ENCODE peak calls at places on chromosomes 2 and 18, in six cellular contexts. W, B, N, Q, I and O are unnamed samples.

GRCh38 chr2:171025199-171025598 is 96.1 kb downstream of the GORASP2 start:
- DNase-seq in I (no peak), Q (no peak), B (no peak), N (no peak), W (no peak), O (no peak)

GRCh38 chr2:178047391-178047790 is 25.2 kb downstream of the PDE11A start:
- DNase-seq in Q (no peak), I (no peak), B (no peak), W (no peak), N (no peak), O (no peak)

GRCh38 chr2:80515961-80516360 is 211.4 kb upstream of the LRRTM1 start:
- DNase-seq in W (no peak), Q (no peak), N (no peak), B (no peak), I (no peak), O (no peak)

GRCh38 chr2:28595323-28595722 is 99.5 kb downstream of the PLB1 start:
- DNase-seq in I (no peak), W (no peak), N (no peak), Q (no peak), B (no peak), O (no peak)

GRCh38 chr18:48868468-48869466 is 82.0 kb downstream of the SMAD7 start:
- DNase-seq in B (no peak), W (no peak), Q (no peak), I (peak), N (peak), O (no peak)

GRCh38 chr2:23589739-23590138 is 204.8 kb downstream of the KLHL29 start:
- DNase-seq in Q (no peak), B (no peak), I (no peak), W (no peak), N (no peak), O (no peak)

GRCh38 chr18:33432857-33433256 is 7.7 kb downstream of the CCDC178 start:
- DNase-seq in I (no peak), N (no peak), B (no peak), W (no peak), Q (no peak), O (no peak)

GRCh38 chr2:27752551-27753237 is 18.8 kb upstream of the MRPL33 start:
- DNase-seq in B (no peak), Q (peak), N (no peak), W (peak), I (no peak), O (no peak)

GRCh38 chr2:11550901-11551568 is 17.2 kb downstream of the GREB1 start:
- DNase-seq in I (no peak), W (no peak), Q (no peak), N (no peak), B (no peak), O (no peak)

GRCh38 chr2:71547616-71548285 is 94.4 kb downstream of the DYSF start:
- DNase-seq in I (no peak), W (no peak), N (no peak), Q (no peak), B (no peak), O (no peak)

GRCh38 chr18:45760443-45761036 is 36.6 kb downstream of the SLC14A1 start:
- DNase-seq in W (no peak), Q (no peak), B (no peak), N (no peak), I (no peak), O (no peak)

GRCh38 chr2:162073776-162074578 is at the start of gene DPP4:
- DNase-seq in B (no peak), W (no peak), I (peak), N (peak), Q (no peak), O (peak)

GRCh38 chr2:215205787-215206186 is 67.4 kb upstream of the ABCA12 start:
- DNase-seq in W (no peak), B (no peak), N (no peak), Q (no peak), I (no peak), O (no peak)

GRCh38 chr2:23680951-23681350 is 246.0 kb downstream of the ATAD2B start:
- DNase-seq in W (no peak), B (no peak), I (no peak), N (no peak), Q (no peak), O (no peak)

GRCh38 chr2:209901187-209901586 is 101.3 kb upstream of the RPE start:
- DNase-seq in N (no peak), B (no peak), I (no peak), W (no peak), Q (no peak), O (no peak)